ENCODE peak calls at places on chromosomes 6 and 20, in five cellular contexts. One of them, this sample, is unnamed.

GRCh38 chr6:170200458-170200891 is 90.4 kb downstream of the DLL1 start:
- DNase-seq in AG09309: no peak
- DNase-seq in NB4: no peak
- DNase-seq in GM06990: no peak
- DNase-seq in ascending aorta: no peak
- DNase-seq in this sample: peak

GRCh38 chr6:3119040-3119723 is 671 bp downstream of the BPHL start:
- DNase-seq in AG09309: no peak
- DNase-seq in NB4: no peak
- DNase-seq in GM06990: no peak
- DNase-seq in ascending aorta: no peak
- DNase-seq in this sample: peak

GRCh38 chr6:142902636-142903053 is 42.3 kb downstream of the HIVEP2 start:
- DNase-seq in AG09309: peak
- DNase-seq in NB4: peak
- DNase-seq in GM06990: peak
- DNase-seq in ascending aorta: peak
- DNase-seq in this sample: peak

GRCh38 chr6:161792887-161793286 is 519.0 kb upstream of the AGPAT4 start:
- DNase-seq in AG09309: no peak
- DNase-seq in NB4: no peak
- DNase-seq in GM06990: no peak
- DNase-seq in ascending aorta: no peak
- DNase-seq in this sample: no peak

GRCh38 chr6:53437557-53438202 is 88.9 kb upstream of the ELOVL5 start:
- DNase-seq in AG09309: peak
- DNase-seq in NB4: peak
- DNase-seq in GM06990: peak
- DNase-seq in ascending aorta: no peak
- DNase-seq in this sample: peak

GRCh38 chr6:69696273-69696672 is 100.5 kb downstream of the LMBRD1 start:
- DNase-seq in AG09309: no peak
- DNase-seq in NB4: no peak
- DNase-seq in GM06990: no peak
- DNase-seq in ascending aorta: no peak
- DNase-seq in this sample: peak

GRCh38 chr6:85594197-85594930 is 706 bp upstream of the SNX14 start:
- DNase-seq in AG09309: no peak
- DNase-seq in NB4: no peak
- DNase-seq in GM06990: no peak
- DNase-seq in ascending aorta: no peak
- DNase-seq in this sample: peak

GRCh38 chr20:37898301-37899104 is 4.4 kb upstream of the VSTM2L start:
- DNase-seq in AG09309: no peak
- DNase-seq in NB4: no peak
- DNase-seq in GM06990: no peak
- DNase-seq in ascending aorta: no peak
- DNase-seq in this sample: peak

GRCh38 chr6:138499303-138499991 is at the start of gene NHSL1:
- DNase-seq in AG09309: no peak
- DNase-seq in NB4: no peak
- DNase-seq in GM06990: peak
- DNase-seq in ascending aorta: no peak
- DNase-seq in this sample: no peak
- H3K4me3 ChIP-seq in AG09309: no peak
- H3K4me3 ChIP-seq in NB4: no peak
- H3K4me3 ChIP-seq in GM06990: no peak
- H3K4me3 ChIP-seq in ascending aorta: no peak
- H3K4me3 ChIP-seq in this sample: no peak

GRCh38 chr6:150863213-150863928 is 2.1 kb upstream of the MTHFD1L start:
- DNase-seq in AG09309: no peak
- DNase-seq in NB4: no peak
- DNase-seq in GM06990: no peak
- DNase-seq in ascending aorta: no peak
- DNase-seq in this sample: no peak

GRCh38 chr6:150865043-150865405 is 478 bp upstream of the MTHFD1L start:
- DNase-seq in AG09309: no peak
- DNase-seq in NB4: peak
- DNase-seq in GM06990: no peak
- DNase-seq in ascending aorta: no peak
- DNase-seq in this sample: no peak

GRCh38 chr6:150867117-150867516 is 1.6 kb downstream of the MTHFD1L start:
- DNase-seq in AG09309: no peak
- DNase-seq in NB4: no peak
- DNase-seq in GM06990: no peak
- DNase-seq in ascending aorta: no peak
- DNase-seq in this sample: peak

GRCh38 chr6:150866147-150867073 is 908 bp downstream of the MTHFD1L start:
- DNase-seq in AG09309: peak
- DNase-seq in NB4: peak
- DNase-seq in GM06990: peak
- DNase-seq in ascending aorta: peak
- DNase-seq in this sample: peak

DNA sequence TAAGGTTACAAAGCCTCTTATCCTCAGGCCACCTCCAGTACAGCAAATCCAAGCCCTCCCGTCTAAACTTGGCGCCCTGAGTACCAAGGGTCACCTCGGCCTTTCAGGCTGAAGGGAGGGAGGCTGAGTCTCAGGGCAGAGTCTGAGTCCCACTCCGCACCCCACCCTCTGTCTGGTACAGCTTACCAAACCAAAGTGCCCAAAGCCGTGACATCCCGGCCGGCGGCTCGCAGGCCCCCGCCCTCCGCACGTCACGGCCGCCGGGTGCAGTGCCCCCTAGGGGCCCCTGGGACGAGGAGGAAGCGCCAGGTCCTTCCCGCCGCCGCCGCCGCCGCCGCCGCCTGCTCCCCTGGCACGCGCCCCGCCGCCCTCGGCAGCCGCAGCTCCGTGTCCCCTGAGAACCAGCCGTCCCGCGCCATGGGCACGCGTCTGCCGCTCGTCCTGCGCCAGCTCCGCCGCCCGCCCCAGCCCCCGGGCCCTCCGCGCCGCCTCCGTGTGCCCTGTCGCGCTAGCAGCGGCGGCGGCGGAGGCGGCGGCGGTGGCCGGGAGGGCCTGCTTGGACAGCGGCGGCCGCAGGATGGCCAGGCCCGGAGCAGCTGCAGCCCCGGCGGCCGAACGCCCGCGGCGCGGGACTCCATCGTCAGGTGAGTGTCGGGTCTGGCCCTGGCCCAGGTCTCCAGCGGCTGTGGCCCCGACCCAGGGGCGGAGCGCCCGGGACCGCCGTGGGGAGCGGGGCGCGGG is at the start of gene MTHFD1L:
- DNase-seq in AG09309: peak
- DNase-seq in NB4: peak
- DNase-seq in GM06990: peak
- DNase-seq in ascending aorta: peak
- DNase-seq in this sample: peak
- TF ChIP-seq CTCF in AG09309: peak
- TF ChIP-seq CTCF in NB4: peak
- TF ChIP-seq CTCF in GM06990: peak
- TF ChIP-seq CTCF in ascending aorta: peak
- TF ChIP-seq CTCF in this sample: peak

GRCh38 chr6:113976806-113977205 is 5.9 kb upstream of the HDAC2 start:
- DNase-seq in AG09309: no peak
- DNase-seq in NB4: no peak
- DNase-seq in GM06990: no peak
- DNase-seq in ascending aorta: no peak
- DNase-seq in this sample: no peak

GRCh38 chr6:113978084-113978675 is 7.2 kb upstream of the HDAC2 start:
- DNase-seq in AG09309: no peak
- DNase-seq in NB4: no peak
- DNase-seq in GM06990: no peak
- DNase-seq in ascending aorta: no peak
- DNase-seq in this sample: no peak

GRCh38 chr6:113982055-113982550 is 11.2 kb upstream of the HDAC2 start:
- DNase-seq in AG09309: no peak
- DNase-seq in NB4: no peak
- DNase-seq in GM06990: no peak
- DNase-seq in ascending aorta: no peak
- DNase-seq in this sample: no peak

GRCh38 chr6:113979930-113980329 is 9.0 kb upstream of the HDAC2 start:
- DNase-seq in AG09309: no peak
- DNase-seq in NB4: peak
- DNase-seq in GM06990: no peak
- DNase-seq in ascending aorta: no peak
- DNase-seq in this sample: no peak

GRCh38 chr6:113980937-113981554 is 10.1 kb upstream of the HDAC2 start:
- DNase-seq in AG09309: no peak
- DNase-seq in NB4: peak
- DNase-seq in GM06990: no peak
- DNase-seq in ascending aorta: no peak
- DNase-seq in this sample: peak
- H3K4me3 ChIP-seq in AG09309: no peak
- H3K4me3 ChIP-seq in NB4: no peak
- H3K4me3 ChIP-seq in GM06990: no peak
- H3K4me3 ChIP-seq in ascending aorta: no peak
- H3K4me3 ChIP-seq in this sample: no peak

DNA sequence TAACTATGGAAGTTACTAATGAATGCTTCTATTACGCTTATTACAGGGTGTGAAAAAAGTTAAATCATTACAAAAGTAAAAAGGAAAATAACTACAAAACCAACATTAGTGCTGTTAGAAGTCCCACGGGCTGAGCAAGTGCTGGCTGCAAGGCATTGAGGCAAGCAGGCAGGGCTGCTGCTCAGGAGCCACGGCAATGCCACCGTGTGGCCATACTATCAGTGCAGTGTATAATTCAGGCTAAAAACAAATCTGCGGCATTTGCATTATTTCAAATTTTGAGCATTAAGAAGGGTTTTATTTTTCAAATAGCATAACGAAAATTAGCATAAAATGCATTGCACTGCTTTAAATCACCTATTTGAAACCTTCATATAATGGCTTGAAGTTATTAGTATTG is 17.1 kb downstream of the IFNGR1 start:
- DNase-seq in AG09309: no peak
- DNase-seq in NB4: no peak
- DNase-seq in GM06990: no peak
- DNase-seq in ascending aorta: no peak
- DNase-seq in this sample: no peak
- TF ChIP-seq CTCF in AG09309: peak
- TF ChIP-seq CTCF in NB4: peak
- TF ChIP-seq CTCF in GM06990: peak
- TF ChIP-seq CTCF in ascending aorta: no peak
- TF ChIP-seq CTCF in this sample: peak

DNA sequence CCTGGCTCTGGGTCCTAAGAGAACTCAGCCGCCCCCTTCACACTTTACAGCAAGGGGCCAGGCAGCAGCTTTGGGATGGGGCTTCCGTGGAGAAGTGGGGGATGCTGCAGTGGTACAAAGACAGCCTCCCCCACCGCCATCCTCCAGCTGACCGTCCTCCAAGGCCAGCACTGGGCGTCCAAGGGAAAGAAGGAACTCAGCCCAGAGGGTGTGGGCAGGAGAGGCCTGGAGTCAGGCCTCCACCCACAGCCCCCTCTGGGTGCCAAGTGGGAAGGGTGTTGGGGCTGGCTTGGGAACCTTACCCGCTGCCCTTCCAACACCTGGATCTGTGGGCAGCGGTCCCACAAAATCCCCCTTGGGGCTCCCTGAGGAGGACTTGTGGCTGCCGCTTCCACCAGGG is 13.1 kb downstream of the STMN3 start:
- DNase-seq in AG09309: no peak
- DNase-seq in NB4: no peak
- DNase-seq in GM06990: no peak
- DNase-seq in ascending aorta: no peak
- DNase-seq in this sample: no peak
- H3K4me3 ChIP-seq in AG09309: no peak
- H3K4me3 ChIP-seq in NB4: no peak
- H3K4me3 ChIP-seq in GM06990: no peak
- H3K4me3 ChIP-seq in ascending aorta: peak
- H3K4me3 ChIP-seq in this sample: no peak

DNA sequence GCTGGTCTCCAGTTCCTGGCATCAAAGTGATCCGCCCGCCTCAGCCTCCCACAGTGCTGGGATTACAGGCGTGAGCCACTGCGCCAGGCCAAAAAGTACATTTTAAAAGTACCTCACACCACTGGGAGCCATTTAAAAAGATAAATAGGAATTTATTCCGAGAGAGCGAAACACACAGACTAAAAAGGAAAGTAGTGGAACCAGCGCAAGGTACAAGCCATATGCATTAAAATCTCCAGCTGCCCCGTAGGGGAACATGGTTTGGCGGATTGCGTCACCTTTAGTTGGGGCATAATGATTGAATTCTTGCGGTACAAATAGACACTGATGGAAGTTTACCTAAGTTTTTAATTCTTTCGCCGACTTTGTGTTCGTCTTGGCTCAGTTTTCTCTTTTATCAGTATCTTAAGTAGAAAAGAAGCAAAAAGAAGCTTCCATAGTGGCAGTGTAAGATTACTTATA is 1.3 kb downstream of the RAD21L1 start:
- DNase-seq in AG09309: no peak
- DNase-seq in NB4: peak
- DNase-seq in GM06990: no peak
- DNase-seq in ascending aorta: no peak
- DNase-seq in this sample: no peak
- TF ChIP-seq CTCF in AG09309: no peak
- TF ChIP-seq CTCF in NB4: no peak
- TF ChIP-seq CTCF in GM06990: no peak
- TF ChIP-seq CTCF in ascending aorta: no peak
- TF ChIP-seq CTCF in this sample: no peak

This sample was measured in cardiac fibroblast.